ENCODE peak calls at places on chromosomes 12 and 14, in nine cellular contexts. W is AG10803; E is A549; C is CD8-positive, alpha-beta T cell; F is cardiac fibroblast; H is upper lobe of right lung; G is fibroblast of lung; V is ovary; A is heart left ventricle. I is an unnamed sample.

GRCh38 chr12:77947326-77947725 is 116.6 kb downstream of the NAV3 start:
- DNase-seq in E (peak; percentile 22), C (no peak), W (peak; percentile 66), G (peak; percentile 81), H (no peak), A (no peak), F (peak; percentile 71), V (no peak), I (peak; percentile 89)

GRCh38 chr12:12717586-12718381 is 616 bp downstream of the CDKN1B start:
- DNase-seq in C (peak; percentile 39), A (peak; percentile 38), H (peak; percentile 71), E (peak; percentile 46), V (no peak), G (peak; percentile 11), F (no peak), W (no peak), I (peak; percentile 35)

GRCh38 chr14:101977311-101978071 is 13.1 kb downstream of the DYNC1H1 start:
- DNase-seq in W (no peak), F (no peak), H (no peak), V (no peak), G (no peak), A (no peak), E (no peak), C (no peak), I (peak; percentile 54)

GRCh38 chr12:79710707-79711483 is 20.1 kb upstream of the PAWR start:
- DNase-seq in V (no peak), W (no peak), A (no peak), F (no peak), C (no peak), G (no peak), E (no peak), H (no peak), I (no peak)

GRCh38 chr12:111437816-111438454 is 32.2 kb downstream of the SH2B3 start:
- DNase-seq in E (no peak), V (no peak), A (peak; percentile 59), F (peak; percentile 89), H (no peak), C (peak; percentile 35), G (peak; percentile 89), W (peak; percentile 79), I (peak; percentile 84)

GRCh38 chr12:57237653-57237951 is 8.1 kb downstream of the SHMT2 start:
- DNase-seq in C (no peak), F (no peak), G (no peak), V (no peak), W (no peak), H (peak; percentile 23), E (no peak), A (no peak), I (no peak)

GRCh38 chr14:32121948-32122347 is 44.8 kb downstream of the ARHGAP5 start:
- DNase-seq in F (no peak), V (no peak), A (no peak), E (no peak), W (peak; percentile 41), C (no peak), H (no peak), G (peak; percentile 35), I (no peak)

GRCh38 chr12:10633541-10633940 is 20.1 kb upstream of the MAGOHB start:
- DNase-seq in G (no peak), C (no peak), H (no peak), W (no peak), A (no peak), V (no peak), F (no peak), E (no peak), I (no peak)

GRCh38 chr12:56007892-56008471 is 10.9 kb downstream of the SUOX start:
- DNase-seq in A (no peak), G (peak; percentile 10), V (no peak), F (no peak), W (peak; percentile 31), E (no peak), H (no peak), C (peak; percentile 16), I (peak; percentile 15)

GRCh38 chr12:50985322-50985721 is 33.0 kb downstream of the HIGD1C start:
- DNase-seq in W (peak; percentile 78), A (peak; percentile 46), V (no peak), G (peak; percentile 76), H (no peak), F (peak; percentile 79), C (no peak), E (no peak), I (peak; percentile 75)

GRCh38 chr12:6935551-6936377 is 7.9 kb upstream of the RNU7-1 start:
- DNase-seq in V (peak; percentile 62), A (no peak), F (no peak), H (no peak), G (no peak), E (no peak), W (no peak), C (no peak), I (no peak)

DNA sequence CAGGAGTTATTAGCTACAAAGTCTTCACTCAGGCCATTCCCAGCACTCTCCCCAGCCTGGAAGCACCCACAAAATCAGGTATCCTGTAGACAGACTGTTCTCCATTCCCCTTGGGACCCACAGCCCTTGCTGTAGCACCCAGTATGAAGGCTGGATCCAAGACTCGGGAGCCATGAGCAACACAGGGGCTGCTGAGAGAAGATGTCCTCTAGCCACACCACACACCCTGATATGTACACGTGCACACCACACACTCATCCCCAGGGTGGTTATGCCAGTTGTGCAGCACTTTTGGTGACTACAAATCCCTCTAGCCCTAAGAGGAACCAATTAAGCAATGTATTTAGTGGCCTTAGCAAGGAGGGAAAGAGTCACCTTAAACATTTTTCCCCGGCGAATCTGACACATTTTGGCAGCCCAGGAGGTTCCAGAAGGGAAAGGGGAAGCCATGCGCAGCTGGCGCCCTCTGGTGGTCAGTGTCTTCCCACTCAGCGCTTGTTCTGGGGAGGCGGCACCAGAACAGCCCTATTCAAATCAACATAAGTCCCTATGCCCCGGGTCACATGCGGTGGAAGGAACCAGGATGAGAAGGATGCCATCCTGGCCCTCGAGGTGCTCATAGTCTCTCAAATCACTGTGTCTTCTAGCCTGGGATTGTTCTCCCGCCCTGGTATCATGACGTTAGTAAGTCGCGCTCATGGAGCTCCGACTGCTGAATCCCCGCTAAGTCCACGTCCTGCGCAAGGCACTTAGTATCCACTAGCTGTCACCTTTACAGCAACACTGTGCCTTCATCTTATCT is 96.9 kb downstream of the GCH1 start:
- DNase-seq in F (peak; percentile 86), C (peak; percentile 77), H (peak; percentile 90), W (peak; percentile 75), E (peak; percentile 82), V (peak; percentile 83), G (peak; percentile 65), A (peak; percentile 82), I (peak; percentile 84)
- H3K4me3 ChIP-seq in F (no peak overlapping the region), C (no peak overlapping the region), H (no peak overlapping the region), W (peak overlapping the region; percentile 24), E (no peak overlapping the region), V (no peak overlapping the region), G (no peak overlapping the region), A (peak overlapping the region; percentile 34), I (peak overlapping the region; percentile 22)

DNA sequence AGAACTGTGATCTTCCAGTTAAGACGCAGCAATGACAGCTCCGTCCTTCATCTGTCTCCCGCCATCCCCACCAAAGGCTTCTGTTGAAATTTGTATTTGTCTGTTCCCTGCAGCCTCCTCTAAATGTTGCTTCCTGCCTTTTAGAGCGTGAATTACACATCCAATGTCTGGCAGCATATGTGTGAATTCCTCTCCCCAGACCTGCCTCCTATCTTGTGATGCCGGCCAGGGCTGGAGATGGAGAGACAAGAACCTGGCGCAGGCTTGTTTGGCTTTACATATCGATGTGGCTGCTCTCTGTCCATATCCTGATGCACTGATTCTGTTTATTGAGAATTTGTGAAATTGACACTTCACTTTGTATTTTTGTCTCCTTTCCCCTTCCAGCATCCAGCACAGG is 738.4 kb upstream of the TMEM132C start:
- DNase-seq in W (no peak), F (no peak), C (no peak), G (no peak), E (no peak), H (no peak), A (no peak), V (no peak), I (no peak)
- H3K4me3 ChIP-seq in W (no peak overlapping the region), F (no peak overlapping the region), C (no peak overlapping the region), G (no peak overlapping the region), E (no peak overlapping the region), H (no peak overlapping the region), A (no peak overlapping the region), V (no peak overlapping the region), I (no peak overlapping the region)

GRCh38 chr12:30203981-30204380 is 420.2 kb upstream of the TMTC1 start:
- DNase-seq in G (no peak), E (no peak), H (no peak), W (no peak), V (no peak), F (no peak), C (no peak), A (no peak), I (no peak)

GRCh38 chr12:30197392-30198047 is 413.8 kb upstream of the TMTC1 start:
- DNase-seq in H (no peak), W (no peak), F (peak; percentile 32), V (no peak), A (no peak), C (no peak), G (peak; percentile 84), E (no peak), I (peak; percentile 31)

GRCh38 chr12:30201301-30202160 is 417.8 kb upstream of the TMTC1 start:
- DNase-seq in F (peak; percentile 18), W (no peak), E (no peak), V (no peak), C (no peak), H (no peak), G (peak; percentile 20), A (no peak), I (peak; percentile 5)

GRCh38 chr12:30202521-30203259 is 418.9 kb upstream of the TMTC1 start:
- DNase-seq in E (no peak), H (no peak), V (no peak), F (no peak), G (no peak), A (no peak), W (no peak), C (no peak), I (no peak)

DNA sequence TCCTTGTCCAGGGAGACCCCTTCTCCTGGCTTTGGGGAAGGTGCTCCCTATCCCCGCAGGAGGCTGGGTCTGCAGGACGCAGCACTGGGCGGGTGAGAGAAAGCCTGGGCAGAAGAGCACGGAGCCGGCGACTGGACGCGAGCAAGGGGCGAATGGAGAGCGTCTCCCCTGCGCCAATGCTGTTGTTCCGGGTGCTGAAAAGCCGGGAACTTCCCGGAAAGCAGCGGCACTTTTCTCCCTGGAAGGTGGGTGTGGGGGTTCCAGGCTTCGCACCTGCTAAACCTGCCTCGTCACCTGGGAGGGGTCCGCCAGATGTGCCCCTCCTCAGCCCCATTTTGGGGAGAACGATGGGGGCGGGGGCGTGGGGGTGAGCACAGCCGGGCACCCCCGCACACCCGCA is 417.1 kb upstream of the TMTC1 start:
- DNase-seq in V (no peak), G (peak; percentile 21), H (no peak), A (no peak), F (peak; percentile 11), W (no peak), C (no peak), E (no peak), I (no peak)
- H3K4me3 ChIP-seq in V (no peak overlapping the region), G (no peak overlapping the region), H (no peak overlapping the region), A (peak overlapping the region; percentile 50), F (peak overlapping the region; percentile 33), W (no peak overlapping the region), C (no peak overlapping the region), E (no peak overlapping the region), I (peak overlapping the region; percentile 33)

DNA sequence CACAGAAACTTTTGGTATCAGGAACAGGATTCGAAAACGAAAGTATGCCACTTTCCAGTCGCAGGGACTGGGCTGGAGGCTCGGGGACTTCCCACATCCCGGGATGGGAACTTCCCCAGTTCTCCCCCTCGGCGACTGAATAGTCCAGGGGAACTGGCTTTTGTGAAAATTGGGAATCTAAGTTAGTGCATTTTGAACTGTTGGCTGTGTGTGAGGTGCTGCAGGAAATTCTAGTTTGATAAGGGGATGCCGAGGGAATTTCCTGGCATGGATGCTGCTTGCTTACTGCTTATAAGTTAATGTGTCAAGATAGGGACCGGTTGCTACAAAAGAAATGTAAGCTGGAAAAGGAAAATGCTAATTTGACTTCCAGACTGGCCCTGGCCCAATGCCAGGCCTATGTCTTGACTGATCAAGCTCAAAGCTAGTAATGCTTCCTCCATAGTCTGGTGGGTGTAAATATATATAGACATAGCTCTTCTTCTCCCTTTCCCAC is 73.4 kb upstream of the EIF5 start:
- DNase-seq in V (peak; percentile 39), C (no peak), F (peak; percentile 73), A (peak; percentile 67), E (peak; percentile 51), G (peak; percentile 33), H (peak; percentile 69), W (peak; percentile 30), I (peak; percentile 51)
- H3K4me3 ChIP-seq in V (peak overlapping the region; percentile 46), C (peak overlapping the region; percentile 14), F (peak overlapping the region; percentile 19), A (peak overlapping the region; percentile 58), E (peak overlapping the region; percentile 45), G (peak overlapping the region; percentile 62), H (peak overlapping the region; percentile 58), W (peak overlapping the region; percentile 68), I (peak overlapping the region; percentile 62)